ENCODE peak calls at places on chromosomes 11 and 22, in four cellular contexts. One of them, this sample, is unnamed.

GRCh38 chr11:96328395-96329010 is 14.5 kb downstream of the MAML2 start:
- DNase-seq in A549: no peak
- DNase-seq in CD8-positive, alpha-beta T cell: no peak
- DNase-seq in Calu3: no peak
- DNase-seq in this sample: no peak

GRCh38 chr22:41003041-41003440 is 51.9 kb downstream of the RBX1 start:
- DNase-seq in Calu3: peak
- DNase-seq in CD8-positive, alpha-beta T cell: no peak
- DNase-seq in A549: no peak
- DNase-seq in this sample: no peak

GRCh38 chr22:37892566-37893338 is 13.3 kb upstream of the MICALL1 start:
- DNase-seq in Calu3: no peak
- DNase-seq in CD8-positive, alpha-beta T cell: no peak
- DNase-seq in A549: no peak
- DNase-seq in this sample: no peak

GRCh38 chr11:130473056-130473794 is 24.8 kb downstream of the ADAMTS15 start:
- DNase-seq in A549: no peak
- DNase-seq in Calu3: no peak
- DNase-seq in CD8-positive, alpha-beta T cell: no peak
- DNase-seq in this sample: no peak

GRCh38 chr11:46916669-46917108 is 1.7 kb downstream of the LRP4 start:
- DNase-seq in A549: peak
- DNase-seq in CD8-positive, alpha-beta T cell: peak
- DNase-seq in Calu3: peak
- DNase-seq in this sample: no peak

GRCh38 chr22:22714600-22715361 is 70.4 kb downstream of the GGTLC2 start:
- DNase-seq in CD8-positive, alpha-beta T cell: no peak
- DNase-seq in A549: no peak
- DNase-seq in Calu3: no peak
- DNase-seq in this sample: no peak

GRCh38 chr11:111939836-111940604 is 2.9 kb downstream of the DIXDC1 start:
- DNase-seq in CD8-positive, alpha-beta T cell: no peak
- DNase-seq in A549: no peak
- DNase-seq in Calu3: no peak
- DNase-seq in this sample: no peak

GRCh38 chr11:72643547-72643946 is 30.7 kb downstream of the PDE2A start:
- DNase-seq in CD8-positive, alpha-beta T cell: no peak
- DNase-seq in A549: peak
- DNase-seq in Calu3: peak
- DNase-seq in this sample: peak

GRCh38 chr11:8205566-8205965 is 36.7 kb upstream of the RIC3 start:
- DNase-seq in A549: no peak
- DNase-seq in CD8-positive, alpha-beta T cell: no peak
- DNase-seq in Calu3: no peak
- DNase-seq in this sample: no peak

GRCh38 chr22:43853328-43853931 is 8.9 kb downstream of the SULT4A1 start:
- DNase-seq in CD8-positive, alpha-beta T cell: no peak
- DNase-seq in A549: no peak
- DNase-seq in Calu3: no peak
- DNase-seq in this sample: peak

GRCh38 chr22:40747361-40747760 is 68.1 kb downstream of the MCHR1 start:
- DNase-seq in Calu3: no peak
- DNase-seq in CD8-positive, alpha-beta T cell: no peak
- DNase-seq in A549: no peak
- DNase-seq in this sample: no peak

GRCh38 chr11:68812526-68812925 is 29.2 kb downstream of the CPT1A start:
- DNase-seq in Calu3: no peak
- DNase-seq in A549: no peak
- DNase-seq in CD8-positive, alpha-beta T cell: no peak
- DNase-seq in this sample: no peak

GRCh38 chr11:59144579-59145345 is 2.1 kb downstream of the FAM111A start:
- DNase-seq in A549: peak
- DNase-seq in CD8-positive, alpha-beta T cell: peak
- DNase-seq in Calu3: peak
- DNase-seq in this sample: peak

GRCh38 chr11:101296896-101297295 is 167.3 kb upstream of the PGR start:
- DNase-seq in CD8-positive, alpha-beta T cell: no peak
- DNase-seq in A549: no peak
- DNase-seq in Calu3: no peak
- DNase-seq in this sample: no peak

GRCh38 chr22:19921544-19922081 is 20.0 kb upstream of the COMT start:
- DNase-seq in Calu3: no peak
- DNase-seq in A549: no peak
- DNase-seq in CD8-positive, alpha-beta T cell: no peak
- DNase-seq in this sample: no peak

GRCh38 chr11:111353776-111354600 is 25.1 kb downstream of the POU2AF1 start:
- DNase-seq in CD8-positive, alpha-beta T cell: no peak
- DNase-seq in A549: no peak
- DNase-seq in Calu3: no peak
- DNase-seq in this sample: no peak

GRCh38 chr11:48110509-48110766 is 106.2 kb upstream of the OR4B1 start:
- DNase-seq in Calu3: no peak
- DNase-seq in CD8-positive, alpha-beta T cell: no peak
- DNase-seq in A549: no peak
- DNase-seq in this sample: no peak

GRCh38 chr11:48108231-48109045 is 108.2 kb upstream of the OR4B1 start:
- DNase-seq in A549: no peak
- DNase-seq in Calu3: no peak
- DNase-seq in CD8-positive, alpha-beta T cell: no peak
- DNase-seq in this sample: no peak

GRCh38 chr11:48107188-48107704 is 109.4 kb upstream of the OR4B1 start:
- DNase-seq in Calu3: no peak
- DNase-seq in CD8-positive, alpha-beta T cell: no peak
- DNase-seq in A549: no peak
- DNase-seq in this sample: peak

GRCh38 chr11:48111941-48112340 is 104.7 kb upstream of the OR4B1 start:
- DNase-seq in A549: no peak
- DNase-seq in Calu3: no peak
- DNase-seq in CD8-positive, alpha-beta T cell: no peak
- DNase-seq in this sample: no peak

DNA sequence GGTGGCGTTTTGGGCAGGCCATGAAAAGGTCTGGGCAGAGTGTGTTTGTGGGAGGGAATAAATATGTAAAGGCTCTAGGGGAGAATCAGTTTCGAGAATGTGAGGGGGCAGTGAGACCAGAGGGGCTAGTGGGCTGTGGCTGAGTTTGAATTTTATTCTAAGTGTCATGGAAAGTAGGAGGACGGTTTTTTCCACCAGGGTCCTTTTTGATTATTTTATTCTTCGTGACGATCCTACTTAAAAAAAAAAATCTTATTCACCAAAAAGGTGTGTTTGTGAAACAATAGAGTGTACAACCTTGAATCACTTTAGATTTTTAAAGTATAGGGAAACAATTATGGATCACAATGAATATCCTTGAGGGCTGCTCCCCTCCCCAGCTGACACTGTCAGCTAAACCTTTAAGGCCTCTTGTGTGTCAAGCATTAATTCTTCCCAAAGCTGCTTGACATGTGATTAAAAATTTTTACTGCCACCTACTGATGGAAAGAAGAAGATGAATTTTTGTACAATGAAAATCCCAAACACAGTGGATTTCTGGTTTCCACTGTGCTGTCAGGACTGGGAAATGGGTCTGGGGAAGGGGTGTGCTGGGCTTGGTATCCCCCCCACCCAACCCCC is 107.5 kb upstream of the OR4B1 start:
- DNase-seq in CD8-positive, alpha-beta T cell: no peak
- DNase-seq in Calu3: no peak
- DNase-seq in A549: peak
- DNase-seq in this sample: no peak
- TF ChIP-seq CTCF in CD8-positive, alpha-beta T cell: peak
- TF ChIP-seq CTCF in Calu3: peak
- TF ChIP-seq CTCF in A549: peak
- TF ChIP-seq CTCF in this sample: no peak

DNA sequence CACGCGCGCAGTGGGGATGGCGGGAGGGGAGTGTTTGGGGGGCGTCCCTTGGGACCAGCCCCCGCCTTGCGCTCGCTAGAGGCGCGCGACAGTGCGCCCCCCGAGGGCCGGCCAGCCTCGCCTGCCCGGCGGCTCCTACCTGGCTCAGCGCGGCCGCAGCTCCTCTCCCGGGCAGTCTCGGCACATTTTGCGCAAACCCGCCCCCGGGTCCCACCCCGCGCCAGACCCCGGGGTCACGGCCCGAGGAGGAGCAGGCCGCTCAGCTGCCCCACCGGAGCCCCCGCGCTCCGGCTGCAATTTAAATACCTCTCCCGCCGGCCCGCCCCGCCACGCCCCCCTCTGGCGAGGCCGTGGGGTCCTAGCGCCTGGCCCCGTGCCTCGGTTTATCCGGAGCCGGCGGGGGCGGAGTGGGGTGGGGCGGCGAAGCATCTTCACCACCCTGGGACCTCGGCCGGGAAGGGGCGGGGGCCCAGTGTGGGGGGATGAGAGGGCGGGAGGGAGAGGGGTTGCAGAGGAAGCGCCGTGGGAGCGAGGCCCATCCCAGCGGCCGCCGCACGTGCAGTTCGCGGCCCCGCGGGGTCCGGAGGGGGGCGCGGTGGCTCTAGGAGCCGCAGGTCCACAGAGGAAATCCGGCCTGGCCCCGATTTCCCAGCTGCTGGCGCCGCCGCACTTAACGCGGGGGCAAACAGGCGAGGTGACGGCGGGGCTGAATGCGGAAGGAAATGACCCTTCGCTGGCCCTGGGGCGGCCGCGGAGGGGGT is at the start of gene LRRC32:
- DNase-seq in A549: no peak
- DNase-seq in Calu3: peak
- DNase-seq in CD8-positive, alpha-beta T cell: peak
- DNase-seq in this sample: peak
- TF ChIP-seq CTCF in A549: no peak
- TF ChIP-seq CTCF in Calu3: no peak
- TF ChIP-seq CTCF in CD8-positive, alpha-beta T cell: no peak
- TF ChIP-seq CTCF in this sample: no peak

GRCh38 chr11:131579932-131580387 is 209.5 kb downstream of the NTM start:
- DNase-seq in CD8-positive, alpha-beta T cell: no peak
- DNase-seq in A549: peak
- DNase-seq in Calu3: no peak
- DNase-seq in this sample: no peak
- TF ChIP-seq CTCF in CD8-positive, alpha-beta T cell: no peak
- TF ChIP-seq CTCF in A549: no peak
- TF ChIP-seq CTCF in Calu3: no peak
- TF ChIP-seq CTCF in this sample: peak

GRCh38 chr22:26430600-26430999 is 1.5 kb downstream of the ASPHD2 start:
- DNase-seq in A549: no peak
- DNase-seq in Calu3: no peak
- DNase-seq in CD8-positive, alpha-beta T cell: no peak
- DNase-seq in this sample: no peak
- TF ChIP-seq CTCF in A549: no peak
- TF ChIP-seq CTCF in Calu3: no peak
- TF ChIP-seq CTCF in CD8-positive, alpha-beta T cell: no peak
- TF ChIP-seq CTCF in this sample: no peak

GRCh38 chr11:14789879-14790484 is 102.0 kb downstream of the CYP2R1 start:
- DNase-seq in Calu3: no peak
- DNase-seq in A549: no peak
- DNase-seq in CD8-positive, alpha-beta T cell: no peak
- DNase-seq in this sample: no peak
- TF ChIP-seq CTCF in Calu3: peak
- TF ChIP-seq CTCF in A549: peak
- TF ChIP-seq CTCF in CD8-positive, alpha-beta T cell: peak
- TF ChIP-seq CTCF in this sample: peak

GRCh38 chr11:106152824-106153223 is 75.4 kb downstream of the AASDHPPT start:
- DNase-seq in A549: no peak
- DNase-seq in Calu3: no peak
- DNase-seq in CD8-positive, alpha-beta T cell: no peak
- DNase-seq in this sample: no peak

GRCh38 chr11:106156290-106156937 is 79.0 kb downstream of the AASDHPPT start:
- DNase-seq in CD8-positive, alpha-beta T cell: no peak
- DNase-seq in Calu3: peak
- DNase-seq in A549: peak
- DNase-seq in this sample: no peak

GRCh38 chr11:106152013-106152412 is 74.6 kb downstream of the AASDHPPT start:
- DNase-seq in A549: no peak
- DNase-seq in CD8-positive, alpha-beta T cell: no peak
- DNase-seq in Calu3: peak
- DNase-seq in this sample: no peak
- TF ChIP-seq CTCF in A549: no peak
- TF ChIP-seq CTCF in CD8-positive, alpha-beta T cell: no peak
- TF ChIP-seq CTCF in Calu3: no peak
- TF ChIP-seq CTCF in this sample: no peak

DNA sequence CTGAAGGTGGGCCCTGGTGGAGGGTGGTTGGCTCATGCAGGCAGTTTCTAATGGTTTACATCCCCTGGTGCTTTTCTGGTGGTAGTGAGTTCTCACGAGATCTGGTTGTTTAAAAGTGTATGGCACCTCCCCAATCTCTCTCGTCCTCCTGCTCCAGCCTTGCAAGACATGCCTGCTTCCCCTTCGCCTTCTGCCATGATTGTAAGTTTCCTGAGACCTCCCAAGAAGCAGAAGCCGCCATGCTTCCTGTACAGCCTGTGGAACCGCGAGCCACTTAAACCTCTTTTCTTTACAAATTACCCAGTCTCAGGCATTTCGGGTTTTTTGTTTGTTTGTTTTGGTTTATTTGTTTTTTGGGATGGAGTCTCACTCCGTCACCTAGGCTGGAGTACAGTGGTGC is 173.2 kb downstream of the MN1 start:
- DNase-seq in Calu3: no peak
- DNase-seq in CD8-positive, alpha-beta T cell: no peak
- DNase-seq in A549: no peak
- DNase-seq in this sample: no peak
- TF ChIP-seq CTCF in Calu3: no peak
- TF ChIP-seq CTCF in CD8-positive, alpha-beta T cell: no peak
- TF ChIP-seq CTCF in A549: no peak
- TF ChIP-seq CTCF in this sample: no peak

DNA sequence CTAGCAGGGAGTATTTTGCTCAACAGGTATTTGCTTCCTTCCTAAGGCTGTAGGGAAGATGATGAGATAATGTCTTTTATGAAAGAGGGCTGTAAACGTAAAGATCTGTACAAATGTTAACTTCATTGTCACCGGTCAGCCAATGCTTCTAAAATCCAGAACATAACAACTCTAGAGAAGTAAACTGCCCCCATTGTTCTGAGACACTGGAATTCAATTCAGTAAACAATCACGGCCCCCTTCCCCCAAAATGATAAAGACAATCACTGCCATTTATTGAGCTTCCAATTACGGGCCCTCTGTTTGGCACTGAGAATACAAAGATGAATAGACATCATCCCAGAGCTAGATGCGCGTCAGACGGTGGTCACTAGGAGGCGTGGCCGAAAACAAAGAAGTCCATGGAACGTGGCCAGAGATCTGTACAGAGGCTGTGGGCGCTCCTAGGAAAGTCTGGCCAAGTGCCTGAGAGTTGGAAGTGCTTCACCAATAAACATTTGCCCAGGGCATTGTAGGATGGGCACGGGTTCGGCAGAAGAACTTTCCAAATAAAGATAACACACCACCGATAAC is 576 bp downstream of the TMEM258 start:
- DNase-seq in Calu3: peak
- DNase-seq in A549: peak
- DNase-seq in CD8-positive, alpha-beta T cell: peak
- DNase-seq in this sample: peak
- TF ChIP-seq CTCF in Calu3: no peak
- TF ChIP-seq CTCF in A549: no peak
- TF ChIP-seq CTCF in CD8-positive, alpha-beta T cell: no peak
- TF ChIP-seq CTCF in this sample: no peak

This sample was measured in CD14-positive monocyte.